ENCODE peak calls at places on chromosomes 2 and 18, in five cellular contexts. K, V, R, Q and Z are unnamed samples.

GRCh38 chr2:109261906-109262631 is 133.1 kb downstream of the SH3RF3 start:
- DNase-seq in K (no peak), V (no peak), R (no peak), Q (no peak), Z (no peak)

GRCh38 chr2:40138327-40138726 is 313.6 kb downstream of the SLC8A1 start:
- DNase-seq in K (no peak), V (no peak), R (no peak), Q (no peak), Z (no peak)

GRCh38 chr2:101831351-101831865 is 133.9 kb downstream of the MAP4K4 start:
- DNase-seq in K (peak; percentile 70), V (peak; percentile 78), R (peak; percentile 90), Q (peak; percentile 74), Z (peak; percentile 30)

GRCh38 chr2:240209493-240209892 is 69.0 kb upstream of the OTOS start:
- DNase-seq in K (no peak), V (no peak), R (no peak), Q (no peak), Z (no peak)

GRCh38 chr2:55168221-55169154 is 63.6 kb downstream of the CLHC1 start:
- DNase-seq in K (no peak), V (peak; percentile 85), R (peak; percentile 77), Q (no peak), Z (no peak)

GRCh38 chr18:7601249-7601620 is 34.1 kb downstream of the PTPRM start:
- DNase-seq in K (no peak), V (peak; percentile 63), R (peak; percentile 71), Q (no peak), Z (no peak)

GRCh38 chr2:12317853-12318426 is 398.8 kb upstream of the TRIB2 start:
- DNase-seq in K (no peak), V (peak; percentile 96), R (peak; percentile 93), Q (no peak), Z (no peak)

GRCh38 chr18:74299746-74300145 is 8.0 kb upstream of the CYB5A start:
- DNase-seq in K (no peak), V (peak; percentile 38), R (no peak), Q (no peak), Z (no peak)

GRCh38 chr2:99926986-99927385 is 215.4 kb downstream of the AFF3 start:
- DNase-seq in K (no peak), V (peak; percentile 87), R (peak; percentile 75), Q (no peak), Z (no peak)

GRCh38 chr2:47198985-47199451 is 43.9 kb upstream of the STPG4 start:
- DNase-seq in K (peak; percentile 36), V (peak; percentile 100), R (peak; percentile 98), Q (no peak), Z (no peak)

GRCh38 chr2:152445791-152446201 is 110.8 kb downstream of the FMNL2 start:
- DNase-seq in K (no peak), V (peak; percentile 94), R (peak; percentile 91), Q (no peak), Z (no peak)

GRCh38 chr2:98394595-98395153 is 48.4 kb downstream of the CNGA3 start:
- DNase-seq in K (no peak), V (peak; percentile 12), R (no peak), Q (no peak), Z (no peak)

GRCh38 chr2:134772493-134773169 is 53.8 kb upstream of the TMEM163 start:
- DNase-seq in K (no peak), V (no peak), R (no peak), Q (peak; percentile 39), Z (no peak)

GRCh38 chr18:9741821-9742541 is 33.9 kb downstream of the RAB31 start:
- DNase-seq in K (no peak), V (no peak), R (peak; percentile 85), Q (peak; percentile 81), Z (no peak)

GRCh38 chr2:46967990-46968647 is 52.5 kb upstream of the MCFD2 start:
- DNase-seq in K (no peak), V (peak; percentile 85), R (peak; percentile 83), Q (no peak), Z (no peak)

GRCh38 chr18:22309191-22309590 is 108.5 kb downstream of the CTAGE1 start:
- DNase-seq in K (no peak), V (peak; percentile 85), R (no peak), Q (no peak), Z (no peak)

GRCh38 chr2:69238449-69239031 is 148.5 kb downstream of the GFPT1 start:
- DNase-seq in K (no peak), V (peak; percentile 95), R (peak; percentile 74), Q (no peak), Z (no peak)

GRCh38 chr2:69973335-69973735 is 11.9 kb upstream of the ASPRV1 start:
- DNase-seq in K (no peak), V (peak; percentile 62), R (peak; percentile 14), Q (no peak), Z (no peak)

GRCh38 chr18:11149441-11150270 is at the start of gene PIEZO2:
- DNase-seq in K (peak; percentile 92), V (peak; percentile 65), R (peak; percentile 86), Q (peak; percentile 88), Z (peak; percentile 83)

GRCh38 chr18:23114171-23114881 is 21.0 kb upstream of the CABLES1 start:
- DNase-seq in K (no peak), V (peak; percentile 30), R (peak; percentile 56), Q (no peak), Z (no peak)

GRCh38 chr2:180130403-180130802 is 123.3 kb upstream of the CWC22 start:
- DNase-seq in K (no peak), V (peak; percentile 65), R (peak; percentile 24), Q (no peak), Z (no peak)

GRCh38 chr18:32469691-32470131 is 971 bp downstream of the GAREM1 start:
- DNase-seq in K (no peak), V (peak; percentile 10), R (peak; percentile 52), Q (no peak), Z (peak; percentile 15)

GRCh38 chr2:237465515-237466227 is 21.4 kb upstream of the MLPH start:
- DNase-seq in K (no peak), V (peak; percentile 99), R (peak; percentile 97), Q (no peak), Z (no peak)

GRCh38 chr2:226994775-226995174 is 158.9 kb downstream of the RHBDD1 start:
- DNase-seq in K (no peak), V (no peak), R (no peak), Q (no peak), Z (no peak)

GRCh38 chr2:226185613-226186211 is 613.9 kb downstream of the IRS1 start:
- DNase-seq in K (no peak), V (peak; percentile 98), R (peak; percentile 80), Q (no peak), Z (peak; percentile 44)

GRCh38 chr18:26406294-26406693 is 142.1 kb downstream of the KCTD1 start:
- DNase-seq in K (no peak), V (no peak), R (no peak), Q (no peak), Z (no peak)

GRCh38 chr18:13379930-13380665 is 161.5 kb downstream of the LDLRAD4 start:
- DNase-seq in K (no peak), V (no peak), R (no peak), Q (no peak), Z (no peak)

GRCh38 chr2:82120648-82121047 is 1816.1 kb upstream of the LRRTM1 start:
- DNase-seq in K (no peak), V (no peak), R (no peak), Q (no peak), Z (no peak)

GRCh38 chr2:150126143-150126725 is 361.2 kb downstream of the RND3 start:
- DNase-seq in K (no peak), V (peak; percentile 43), R (peak; percentile 58), Q (no peak), Z (no peak)

GRCh38 chr2:25309402-25309801 is 32.3 kb downstream of the DNMT3A start:
- DNase-seq in K (peak; percentile 85), V (peak; percentile 50), R (peak; percentile 59), Q (peak; percentile 81), Z (peak; percentile 44)

GRCh38 chr18:3508576-3509559 is 58.9 kb downstream of the TGIF1 start:
- DNase-seq in K (no peak), V (no peak), R (peak; percentile 32), Q (peak; percentile 42), Z (no peak)

GRCh38 chr2:10084567-10084910 is 4.3 kb upstream of the CYS1 start:
- DNase-seq in K (no peak), V (no peak), R (no peak), Q (no peak), Z (no peak)

GRCh38 chr18:76619342-76620315 is 124.6 kb upstream of the ZNF516 start:
- DNase-seq in K (peak; percentile 77), V (peak; percentile 58), R (peak; percentile 53), Q (peak; percentile 81), Z (peak; percentile 77)

GRCh38 chr2:1664698-1665097 is 79.6 kb downstream of the PXDN start:
- DNase-seq in K (no peak), V (no peak), R (no peak), Q (peak; percentile 17), Z (no peak)

GRCh38 chr2:240182001-240182400 is 41.5 kb upstream of the OTOS start:
- DNase-seq in K (no peak), V (no peak), R (no peak), Q (no peak), Z (no peak)

GRCh38 chr2:215796160-215796559 is 217.2 kb downstream of the MREG start:
- DNase-seq in K (no peak), V (peak; percentile 66), R (peak; percentile 66), Q (no peak), Z (no peak)

GRCh38 chr2:11055816-11056215 is 99.5 kb upstream of the SLC66A3 start:
- DNase-seq in K (peak; percentile 19), V (no peak), R (no peak), Q (no peak), Z (no peak)

DNA sequence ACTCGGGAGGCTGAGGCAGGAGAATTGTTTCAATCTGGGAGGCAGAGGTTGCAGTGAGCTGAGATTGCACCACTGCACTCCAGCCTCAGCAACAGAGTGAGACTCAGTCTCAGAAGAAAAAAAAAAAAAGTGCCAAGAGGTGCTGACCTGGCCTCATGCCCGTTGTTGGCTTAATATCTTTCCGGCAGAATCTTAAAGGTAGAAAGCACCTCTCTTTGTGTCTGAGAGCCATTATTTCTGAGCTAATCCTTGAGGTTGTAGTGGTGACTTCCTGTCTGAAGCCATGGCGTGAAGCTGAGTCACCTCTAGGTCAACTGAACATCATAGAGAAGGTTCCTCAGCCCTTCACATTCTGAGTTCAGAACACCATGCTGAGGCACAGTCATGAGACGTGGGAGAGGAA is 60.4 kb downstream of the WDSUB1 start:
- DNase-seq in K (peak; percentile 20), V (peak; percentile 52), R (peak; percentile 85), Q (no peak), Z (no peak)
- H4K91ac ChIP-seq in K (no peak overlapping the region), V (no peak overlapping the region), R (no peak overlapping the region), Q (no peak overlapping the region), Z (no peak overlapping the region)

GRCh38 chr2:112055110-112055832 is at the start of gene TMEM87B:
- DNase-seq in K (peak; percentile 96), V (peak; percentile 98), R (peak; percentile 96), Q (peak; percentile 98), Z (peak; percentile 97)
- H3K18ac ChIP-seq in K (peak within 1 kb of the TSS; percentile 93), V (peak within 1 kb of the TSS; percentile 99), R (peak within 1 kb of the TSS; percentile 99), Q (peak within 1 kb of the TSS; percentile 97), Z (peak within 1 kb of the TSS; percentile 99)

DNA sequence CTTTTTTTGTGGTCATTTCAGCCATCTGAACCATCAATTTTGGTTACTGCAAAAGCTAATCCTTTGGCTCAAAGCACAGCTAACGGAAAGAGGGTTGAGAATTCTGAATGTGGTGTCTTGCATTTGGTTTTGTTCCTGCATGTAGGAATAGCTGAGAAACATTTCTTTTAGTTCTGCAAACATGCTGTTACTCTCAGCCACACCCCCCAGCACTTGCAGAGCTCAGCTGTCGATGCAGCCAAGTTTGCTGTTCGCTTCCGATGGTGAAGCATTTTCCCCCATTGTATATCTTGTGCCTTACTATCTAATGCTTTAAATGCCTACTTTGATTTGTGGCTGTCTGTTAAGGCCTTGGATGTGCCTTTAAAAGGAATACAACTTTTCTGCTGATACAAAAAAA is 294.9 kb upstream of the FANCL start:
- DNase-seq in K (no peak), V (no peak), R (no peak), Q (no peak), Z (no peak)
- H2BK15ac ChIP-seq in K (no peak overlapping the region), V (no peak overlapping the region), R (no peak overlapping the region), Q (no peak overlapping the region), Z (no peak overlapping the region)

GRCh38 chr2:23363268-23363667 is 21.7 kb upstream of the KLHL29 start:
- DNase-seq in K (no peak), V (no peak), R (no peak), Q (no peak), Z (no peak)
- H4K91ac ChIP-seq in K (no peak overlapping the region), V (no peak overlapping the region), R (no peak overlapping the region), Q (no peak overlapping the region), Z (no peak overlapping the region)